ENCODE peak calls at places on chromosomes 11 and 22, in six cellular contexts. J is colonic mucosa, A is K562, Q is IMR-90, D is neuronal stem cell, Y is endothelial cell of umbilical vein. N is an unnamed sample.

GRCh38 chr11:41996558-41996957 is 537.1 kb upstream of the LRRC4C start:
- DNase-seq in J (no peak), A (no peak), Q (no peak), D (no peak), Y (no peak), N (no peak)

GRCh38 chr11:102320166-102320565 is 2.9 kb downstream of the BIRC3 start:
- DNase-seq in J (no peak), A (no peak), Q (no peak), D (no peak), Y (no peak), N (no peak)

GRCh38 chr22:27154717-27155116 is 497.3 kb downstream of the MIAT start:
- DNase-seq in J (no peak), A (peak), Q (no peak), D (no peak), Y (peak), N (no peak)

GRCh38 chr11:7571640-7572000 is 57.8 kb downstream of the PPFIBP2 start:
- DNase-seq in J (peak), A (peak), Q (peak), D (peak), Y (peak), N (peak)

GRCh38 chr11:21723681-21724080 is 469.2 kb upstream of the ANO5 start:
- DNase-seq in J (no peak), A (no peak), Q (no peak), D (no peak), Y (no peak), N (no peak)

GRCh38 chr11:119415517-119415916 is 7.5 kb downstream of the THY1 start:
- DNase-seq in J (no peak), A (no peak), Q (no peak), D (no peak), Y (no peak), N (no peak)

GRCh38 chr11:28871090-28871489 is 762.9 kb downstream of the METTL15 start:
- DNase-seq in J (no peak), A (no peak), Q (no peak), D (no peak), Y (no peak), N (no peak)

GRCh38 chr11:6351782-6352181 is 31.5 kb upstream of the CAVIN3 start:
- DNase-seq in J (no peak), A (no peak), Q (peak), D (no peak), Y (no peak), N (no peak)

GRCh38 chr11:86147004-86147403 is 78.1 kb upstream of the PICALM start:
- DNase-seq in J (no peak), A (no peak), Q (no peak), D (no peak), Y (no peak), N (no peak)

GRCh38 chr11:65946655-65947054 is 1.4 kb downstream of the TSGA10IP start:
- DNase-seq in J (no peak), A (no peak), Q (no peak), D (no peak), Y (no peak), N (no peak)

GRCh38 chr11:126080206-126080941 is 17.7 kb upstream of the CDON start:
- DNase-seq in J (no peak), A (no peak), Q (no peak), D (no peak), Y (no peak), N (no peak)

GRCh38 chr11:67642490-67643120 is 3.0 kb upstream of the TBX10 start:
- DNase-seq in J (peak), A (no peak), Q (no peak), D (no peak), Y (no peak), N (no peak)

GRCh38 chr22:20777420-20778177 is 3.7 kb downstream of the SERPIND1 start:
- DNase-seq in J (peak), A (peak), Q (peak), D (no peak), Y (peak), N (peak)

GRCh38 chr11:73576226-73576625 is 21.7 kb downstream of the FAM168A start:
- DNase-seq in J (no peak), A (no peak), Q (no peak), D (peak), Y (no peak), N (no peak)

GRCh38 chr11:38460901-38461300 is 1862.9 kb upstream of the RAG2 start:
- DNase-seq in J (no peak), A (no peak), Q (peak), D (no peak), Y (no peak), N (peak)

GRCh38 chr11:79050784-79051183 is 390.0 kb downstream of the TENM4 start:
- DNase-seq in J (no peak), A (no peak), Q (peak), D (no peak), Y (no peak), N (no peak)

GRCh38 chr11:17985517-17985916 is 27.3 kb downstream of the SERGEF start:
- DNase-seq in J (no peak), A (no peak), Q (peak), D (no peak), Y (peak), N (peak)

GRCh38 chr11:67310246-67311050 is 7.1 kb downstream of the SSH3 start:
- DNase-seq in J (no peak), A (no peak), Q (no peak), D (no peak), Y (no peak), N (no peak)

GRCh38 chr11:113162590-113162961 is 151.8 kb upstream of the TTC12 start:
- DNase-seq in J (no peak), A (peak), Q (no peak), D (no peak), Y (no peak), N (no peak)

GRCh38 chr11:94325681-94326080 is 21.3 kb downstream of the IZUMO1R start:
- DNase-seq in J (peak), A (peak), Q (peak), D (peak), Y (peak), N (no peak)

GRCh38 chr11:125207866-125208425 is 43.4 kb downstream of the PKNOX2 start:
- DNase-seq in J (no peak), A (no peak), Q (peak), D (no peak), Y (no peak), N (peak)

GRCh38 chr11:130679247-130679646 is 230.8 kb downstream of the ADAMTS15 start:
- DNase-seq in J (no peak), A (no peak), Q (no peak), D (no peak), Y (no peak), N (no peak)

GRCh38 chr22:23519442-23520177 is 60.5 kb downstream of the IGLL1 start:
- DNase-seq in J (no peak), A (no peak), Q (no peak), D (no peak), Y (no peak), N (no peak)

GRCh38 chr11:76656571-76657081 is 13.9 kb downstream of the LRRC32 start:
- DNase-seq in J (peak), A (no peak), Q (no peak), D (no peak), Y (no peak), N (no peak)

GRCh38 chr11:76654980-76655379 is 15.6 kb downstream of the LRRC32 start:
- DNase-seq in J (peak), A (peak), Q (no peak), D (no peak), Y (no peak), N (no peak)

GRCh38 chr11:76654310-76654851 is 16.2 kb downstream of the LRRC32 start:
- DNase-seq in J (peak), A (peak), Q (peak), D (no peak), Y (no peak), N (peak)

GRCh38 chr11:76656087-76656531 is 14.4 kb downstream of the LRRC32 start:
- DNase-seq in J (peak), A (no peak), Q (no peak), D (no peak), Y (no peak), N (no peak)

GRCh38 chr11:76655466-76656086 is 15.0 kb downstream of the LRRC32 start:
- DNase-seq in J (peak), A (no peak), Q (no peak), D (no peak), Y (no peak), N (no peak)
- H3K9ac ChIP-seq in J (peak), A (no peak), Q (peak), D (peak), Y (no peak), N (no peak)

GRCh38 chr22:24759765-24760164 is 14.8 kb downstream of the PIWIL3 start:
- DNase-seq in J (no peak), A (no peak), Q (no peak), D (no peak), Y (no peak), N (no peak)
- H3K9ac ChIP-seq in J (no peak), A (no peak), Q (no peak), D (no peak), Y (no peak), N (no peak)

DNA sequence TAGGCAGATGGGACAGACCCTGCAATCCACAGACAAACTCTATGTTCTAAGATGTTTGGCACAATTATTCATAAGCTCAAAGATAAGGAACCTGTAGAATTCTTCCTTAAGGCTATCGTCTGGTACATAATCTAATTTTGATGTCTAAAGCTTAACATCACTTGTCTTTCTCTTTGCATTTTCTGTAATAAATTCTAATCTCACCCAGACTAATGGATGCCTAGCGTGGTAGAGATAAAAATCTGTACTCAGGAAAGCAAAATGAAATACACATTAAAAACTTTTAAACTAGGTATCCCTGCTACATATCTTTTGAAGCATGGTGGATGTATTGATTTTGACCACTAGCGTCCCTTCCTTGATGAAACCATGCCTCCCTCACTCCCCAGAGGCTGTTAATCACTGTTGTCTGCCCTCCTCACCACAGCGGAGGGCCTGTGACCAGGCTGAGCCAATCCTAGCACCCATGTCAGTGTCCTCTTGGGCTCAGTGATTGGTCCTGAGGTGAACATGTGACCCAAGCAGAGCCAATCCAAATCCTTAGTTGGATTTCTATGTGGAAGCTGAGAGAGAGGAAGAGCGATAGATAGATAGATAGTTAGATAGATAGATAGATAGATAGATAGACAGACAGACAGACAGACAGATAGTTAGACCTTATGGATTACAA is 82.2 kb upstream of the GRK3 start:
- DNase-seq in J (no peak), A (no peak), Q (no peak), D (no peak), Y (no peak), N (no peak)
- H3K9ac ChIP-seq in J (no peak), A (no peak), Q (no peak), D (no peak), Y (no peak), N (no peak)

DNA sequence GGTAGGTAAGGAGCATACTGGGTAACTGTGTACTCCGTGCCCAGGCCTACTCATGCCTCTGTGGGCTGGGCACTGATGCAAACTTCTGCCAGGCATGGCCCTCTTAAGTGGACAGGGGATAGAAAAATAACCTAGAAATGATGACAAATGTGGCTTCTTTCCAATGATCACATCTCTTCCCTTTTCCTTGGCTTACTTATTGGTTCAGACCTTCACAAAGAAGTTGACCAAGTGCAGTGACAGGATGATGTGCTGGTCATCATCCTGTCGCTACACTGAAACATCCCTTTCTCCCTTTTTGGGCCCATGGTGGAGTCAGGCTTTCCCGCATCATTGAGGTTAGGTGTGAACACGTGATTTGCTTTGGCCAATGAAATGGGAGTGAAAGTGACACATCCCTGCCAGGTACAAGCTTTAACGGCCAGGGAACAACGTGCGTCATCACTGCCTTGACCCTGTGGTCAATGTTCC is 31.8 kb upstream of the APOBEC3A start:
- DNase-seq in J (no peak), A (no peak), Q (peak), D (no peak), Y (no peak), N (peak)
- H3K9ac ChIP-seq in J (no peak), A (no peak), Q (no peak), D (no peak), Y (no peak), N (no peak)